ENCODE peak calls at places on chromosome 19, in nine cellular contexts. I is fibroblast of the aortic adventitia; T is breast epithelium; H is naive thymus-derived CD4-positive, alpha-beta T cell; V is uterus; S is heart right ventricle; G is body of pancreas; K is effector memory CD4-positive, alpha-beta T cell; U is epithelial cell of esophagus. J is an unnamed sample.

GRCh38 chr19:6654347-6655310 is 15.3 kb downstream of the TNFSF14 start:
- DNase-seq in I (no peak), T (no peak), H (no peak), V (no peak), S (no peak), G (no peak), K (peak; percentile 34), U (no peak), J (no peak)

GRCh38 chr19:51194527-51195315 is 30.2 kb upstream of the CD33 start:
- DNase-seq in I (no peak), T (no peak), H (no peak), V (no peak), S (no peak), G (no peak), K (no peak), U (no peak), J (no peak)

GRCh38 chr19:14556662-14557188 is 15.1 kb downstream of the NDUFB7 start:
- DNase-seq in I (peak; percentile 83), T (peak; percentile 79), H (peak; percentile 42), V (peak; percentile 52), S (peak; percentile 73), G (peak; percentile 71), K (peak; percentile 36), U (peak; percentile 84), J (peak; percentile 88)

GRCh38 chr19:52691737-52692136 is 43.1 kb downstream of the ZNF611 start:
- DNase-seq in I (no peak), T (no peak), H (no peak), V (no peak), S (no peak), G (no peak), K (no peak), U (no peak), J (no peak)

GRCh38 chr19:55368701-55369563 is 1.3 kb downstream of the IL11 start:
- DNase-seq in I (peak; percentile 52), T (no peak), H (no peak), V (no peak), S (no peak), G (no peak), K (no peak), U (peak; percentile 75), J (peak; percentile 49)

GRCh38 chr19:28454083-28454482 is 758.9 kb downstream of the UQCRFS1 start:
- DNase-seq in I (peak; percentile 39), T (no peak), H (no peak), V (no peak), S (no peak), G (no peak), K (no peak), U (no peak), J (no peak)

GRCh38 chr19:57192064-57192395 is 730 bp downstream of the ZNF264 start:
- DNase-seq in I (peak; percentile 3), T (no peak), H (no peak), V (no peak), S (no peak), G (no peak), K (no peak), U (peak; percentile 10), J (no peak)

GRCh38 chr19:34336781-34337271 is 28.2 kb upstream of the GPI start:
- DNase-seq in I (peak; percentile 67), T (no peak), H (peak; percentile 34), V (no peak), S (peak; percentile 44), G (peak; percentile 22), K (peak; percentile 14), U (peak; percentile 48), J (peak; percentile 50)

GRCh38 chr19:6357995-6358394 is 3.3 kb upstream of the CLPP start:
- DNase-seq in I (no peak), T (no peak), H (no peak), V (no peak), S (no peak), G (no peak), K (no peak), U (peak; percentile 46), J (no peak)

GRCh38 chr19:37519890-37520289 is 13.2 kb downstream of the ZNF793 start:
- DNase-seq in I (no peak), T (no peak), H (no peak), V (no peak), S (no peak), G (no peak), K (no peak), U (peak; percentile 66), J (no peak)

GRCh38 chr19:7783991-7784421 is 21.0 kb downstream of the CLEC4M start:
- DNase-seq in I (peak; percentile 54), T (no peak), H (no peak), V (no peak), S (no peak), G (peak; percentile 24), K (no peak), U (peak; percentile 91), J (no peak)

GRCh38 chr19:10402441-10403038 is 802 bp downstream of the CDC37 start:
- DNase-seq in I (peak; percentile 44), T (no peak), H (no peak), V (peak; percentile 55), S (peak; percentile 76), G (no peak), K (no peak), U (peak; percentile 40), J (peak; percentile 49)

GRCh38 chr19:44553478-44554171 is 24.1 kb upstream of the CEACAM20 start:
- DNase-seq in I (peak; percentile 24), T (no peak), H (no peak), V (no peak), S (no peak), G (no peak), K (no peak), U (peak; percentile 97), J (no peak)

GRCh38 chr19:14022469-14022868 is 5.5 kb upstream of the RLN3 start:
- DNase-seq in I (peak; percentile 64), T (no peak), H (no peak), V (no peak), S (no peak), G (no peak), K (no peak), U (no peak), J (no peak)

GRCh38 chr19:53076984-53077383 is 26.2 kb downstream of the ZNF160 start:
- DNase-seq in I (peak; percentile 9), T (no peak), H (no peak), V (peak; percentile 26), S (peak; percentile 63), G (peak; percentile 40), K (no peak), U (peak; percentile 40), J (no peak)

GRCh38 chr19:4744451-4745170 is 21.0 kb upstream of the DPP9 start:
- DNase-seq in I (peak; percentile 95), T (no peak), H (no peak), V (peak; percentile 87), S (peak; percentile 48), G (peak; percentile 67), K (no peak), U (peak; percentile 88), J (no peak)

GRCh38 chr19:47813995-47814328 is 7.8 kb upstream of the CRX start:
- DNase-seq in I (no peak), T (no peak), H (no peak), V (no peak), S (no peak), G (no peak), K (no peak), U (no peak), J (no peak)

GRCh38 chr19:8641908-8642547 is 11.6 kb downstream of the NFILZ start:
- DNase-seq in I (peak; percentile 81), T (no peak), H (peak; percentile 28), V (no peak), S (no peak), G (peak; percentile 45), K (no peak), U (peak; percentile 39), J (peak; percentile 39)

DNA sequence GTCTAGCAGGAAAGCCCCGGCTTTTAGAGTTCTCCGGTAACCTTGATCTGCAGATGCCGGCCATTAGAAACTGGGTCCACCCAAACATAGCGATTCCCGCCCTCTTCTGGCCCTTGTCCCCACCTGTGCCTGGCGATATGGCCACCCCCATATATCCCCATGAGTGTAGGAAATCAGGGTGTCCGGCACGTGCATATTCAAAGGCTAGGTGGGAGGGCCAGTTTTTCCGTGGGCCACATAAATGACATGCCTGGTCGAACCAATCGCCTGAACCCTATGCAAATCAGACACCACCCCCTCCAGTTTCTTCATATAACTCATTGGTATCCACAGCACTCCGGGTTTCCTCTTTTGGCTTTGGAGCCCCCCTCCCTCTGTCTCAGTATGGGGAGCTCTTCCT is 37.4 kb downstream of the ERICH4 start:
- DNase-seq in I (no peak), T (no peak), H (no peak), V (no peak), S (no peak), G (no peak), K (no peak), U (no peak), J (no peak)
- H3K4me3 ChIP-seq in I (no peak overlapping the region), T (no peak overlapping the region), H (no peak overlapping the region), V (no peak overlapping the region), S (peak overlapping the region; percentile 46), G (no peak overlapping the region), K (no peak overlapping the region), U (no peak overlapping the region), J (no peak overlapping the region)

GRCh38 chr19:49643466-49643865 is 1.5 kb downstream of the SCAF1 start:
- DNase-seq in I (no peak), T (no peak), H (no peak), V (no peak), S (no peak), G (no peak), K (no peak), U (no peak), J (no peak)
- H3K4me3 ChIP-seq in I (peak overlapping the region; percentile 98), T (peak overlapping the region; percentile 98), H (no peak overlapping the region), V (no peak overlapping the region), S (peak overlapping the region; percentile 89), G (no peak overlapping the region), K (no peak overlapping the region), U (peak overlapping the region; percentile 7), J (peak overlapping the region; percentile 82)

DNA sequence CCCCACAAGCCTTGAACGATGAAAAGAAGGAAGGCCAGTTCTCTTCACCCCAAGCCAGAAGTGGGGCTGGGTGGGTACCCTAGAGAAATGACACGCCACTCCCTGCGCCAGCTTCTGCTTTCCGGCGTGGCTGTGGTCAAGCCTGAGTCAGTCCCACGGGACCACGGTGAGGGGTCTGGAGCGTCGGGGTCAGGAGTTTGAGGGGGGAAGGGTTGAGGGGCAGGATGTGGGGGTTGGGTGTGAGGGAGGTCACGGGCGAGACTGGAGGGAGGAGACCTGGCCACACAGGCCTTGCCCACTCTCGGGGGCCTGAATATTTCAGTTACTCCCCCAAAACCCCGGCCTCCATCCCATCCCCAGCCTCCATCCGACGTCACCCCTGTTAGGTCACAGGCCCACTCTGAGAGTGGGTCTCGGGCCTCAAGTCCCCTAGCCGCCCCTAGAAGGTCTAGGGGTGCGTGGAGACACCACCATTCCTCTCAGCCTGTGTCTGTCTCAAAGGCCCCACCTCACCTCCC is 500 bp upstream of the IFI30 start:
- DNase-seq in I (peak; percentile 61), T (no peak), H (no peak), V (peak; percentile 40), S (no peak), G (peak; percentile 80), K (no peak), U (no peak), J (no peak)
- H3K4me3 ChIP-seq in I (peak overlapping the region; percentile 80), T (peak overlapping the region; percentile 90), H (peak overlapping the region; percentile 78), V (peak overlapping the region; percentile 53), S (peak overlapping the region; percentile 62), G (no peak overlapping the region), K (peak overlapping the region; percentile 81), U (no peak overlapping the region), J (no peak overlapping the region)

DNA sequence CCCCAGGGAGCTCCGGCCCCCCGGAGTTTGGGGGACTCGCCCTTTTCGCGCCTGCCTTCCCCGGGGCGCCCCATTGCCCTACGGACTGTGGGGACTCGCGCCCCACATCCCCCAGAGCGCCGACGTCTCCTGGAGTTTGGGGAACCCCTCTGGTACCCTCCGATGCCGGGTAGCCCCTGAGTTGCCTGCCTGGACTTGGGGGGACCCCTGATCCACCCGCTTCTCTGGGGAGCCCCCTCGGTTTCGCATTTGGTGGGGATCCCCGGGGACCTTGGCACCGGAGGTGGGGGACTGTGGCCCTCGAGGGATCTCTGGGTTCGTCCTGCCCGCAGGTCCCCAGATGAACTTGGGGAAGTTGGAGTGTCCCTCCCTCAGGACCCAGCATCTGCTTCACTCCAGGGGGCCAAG is 782 bp downstream of the EFNA2 start:
- DNase-seq in I (no peak), T (no peak), H (no peak), V (no peak), S (no peak), G (no peak), K (no peak), U (no peak), J (no peak)
- H3K4me3 ChIP-seq in I (no peak overlapping the region), T (peak overlapping the region; percentile 57), H (no peak overlapping the region), V (no peak overlapping the region), S (no peak overlapping the region), G (no peak overlapping the region), K (no peak overlapping the region), U (no peak overlapping the region), J (peak overlapping the region; percentile 54)

J was measured in HAP-1.